ENCODE peak calls at places on chromosomes 4 and X, in nine cellular contexts. V is right atrium auricular region; K is fibroblast of pulmonary artery; S is aorta; R is T-helper 1 cell; W is stimulated activated CD8-positive, alpha-beta memory T cell treated with anti-CD3 and anti-CD28 coated beads, Interleukin-7, amount 100 ng/mL, for 24 hours; D is activated CD8-positive, alpha-beta memory T cell treated with anti-CD3 and anti-CD28 coated beads for 48 hours; T is foreskin fibroblast; E is right cardiac atrium. Q is an unnamed sample.

GRCh38 chr4:10656988-10657387 is 27.6 kb downstream of the CLNK start:
- DNase-seq in W (no peak), S (no peak), R (no peak), T (no peak), K (no peak), E (no peak), V (no peak), D (no peak), Q (no peak)

GRCh38 chr4:146336413-146336807 is 122.1 kb downstream of the REELD1 start:
- DNase-seq in R (no peak), V (no peak), D (no peak), T (peak; percentile 53), K (no peak), E (no peak), S (no peak), W (no peak), Q (no peak)

GRCh38 chr4:4985844-4986243 is 33.4 kb downstream of the CYTL1 start:
- DNase-seq in W (no peak), S (no peak), K (no peak), T (peak; percentile 14), D (no peak), E (no peak), V (no peak), R (no peak), Q (no peak)

GRCh38 chr4:156774422-156774821 is 197.2 kb downstream of the PDGFC start:
- DNase-seq in D (no peak), S (peak; percentile 41), E (no peak), R (no peak), T (peak; percentile 92), W (no peak), V (no peak), K (peak; percentile 94), Q (no peak)

GRCh38 chr4:81180916-81181315 is 34.1 kb downstream of the PRKG2 start:
- DNase-seq in R (no peak), S (no peak), D (no peak), V (no peak), E (no peak), T (peak; percentile 55), K (no peak), W (no peak), Q (no peak)

GRCh38 chr4:98938386-98938785 is 9.5 kb upstream of the EIF4E start:
- DNase-seq in W (no peak), D (no peak), K (peak; percentile 57), T (peak; percentile 63), R (no peak), S (no peak), V (no peak), E (no peak), Q (no peak)

GRCh38 chrX:74585766-74586165 is 28.7 kb downstream of the RLIM start:
- DNase-seq in S (no peak), R (no peak), E (no peak), W (no peak), K (no peak), V (no peak), T (no peak), D (no peak), Q (no peak)

GRCh38 chr4:27684501-27685077 is 823.9 kb downstream of the STIM2 start:
- DNase-seq in R (no peak), S (no peak), W (no peak), D (no peak), T (peak; percentile 13), E (peak; percentile 46), V (no peak), K (peak; percentile 54), Q (peak; percentile 75)

GRCh38 chrX:9355739-9356138 is 109.1 kb upstream of the TBL1X start:
- DNase-seq in K (no peak), T (no peak), R (no peak), V (no peak), D (no peak), W (no peak), S (no peak), E (no peak), Q (no peak)

GRCh38 chr4:55475394-55476243 is 71.1 kb downstream of the CLOCK start:
- DNase-seq in W (no peak), K (peak; percentile 66), S (no peak), V (no peak), D (no peak), T (peak; percentile 60), R (no peak), E (no peak), Q (no peak)

GRCh38 chr4:5477613-5478012 is 230.7 kb downstream of the EVC2 start:
- DNase-seq in V (no peak), E (no peak), W (no peak), R (no peak), S (no peak), K (no peak), D (no peak), T (no peak), Q (no peak)